ENCODE peak calls at places on chromosomes 12 and 14, in five cellular contexts. One of them, this sample, is unnamed.
A peak's percentile ranks its signal among the peaks of the same experiment; 100 is the strongest.

GRCh38 chr12:51449569-51450246 is 25.1 kb downstream of the SLC4A8 start:
- DNase-seq in SJSA1: no peak
- DNase-seq in left ventricle myocardium inferior: no peak
- DNase-seq in HCT116: no peak
- DNase-seq in GM12865: no peak
- DNase-seq in this sample: no peak

GRCh38 chr12:64652346-64652745 is 42.1 kb downstream of the RASSF3 start:
- DNase-seq in SJSA1: no peak
- DNase-seq in left ventricle myocardium inferior: no peak
- DNase-seq in HCT116: no peak
- DNase-seq in GM12865: no peak
- DNase-seq in this sample: no peak

GRCh38 chr14:99902925-99903324 is 109.7 kb downstream of the EML1 start:
- DNase-seq in SJSA1: no peak
- DNase-seq in left ventricle myocardium inferior: no peak
- DNase-seq in HCT116: no peak
- DNase-seq in GM12865: no peak
- DNase-seq in this sample: no peak

GRCh38 chr12:1797991-1798733 is 22.2 kb upstream of the LRTM2 start:
- DNase-seq in SJSA1: no peak
- DNase-seq in left ventricle myocardium inferior: no peak
- DNase-seq in HCT116: no peak
- DNase-seq in GM12865: no peak
- DNase-seq in this sample: no peak

GRCh38 chr14:35341454-35342159 is 49.4 kb downstream of the PSMA6 start:
- DNase-seq in SJSA1: peak; percentile 81
- DNase-seq in left ventricle myocardium inferior: peak; percentile 95
- DNase-seq in HCT116: peak; percentile 45
- DNase-seq in GM12865: no peak
- DNase-seq in this sample: no peak

GRCh38 chr12:96986883-96987523 is 79.9 kb downstream of the NEDD1 start:
- DNase-seq in SJSA1: peak; percentile 23
- DNase-seq in left ventricle myocardium inferior: no peak
- DNase-seq in HCT116: peak; percentile 27
- DNase-seq in GM12865: peak; percentile 33
- DNase-seq in this sample: no peak

GRCh38 chr12:24562761-24563392 is 386.0 kb downstream of the BCAT1 start:
- DNase-seq in SJSA1: peak; percentile 75
- DNase-seq in left ventricle myocardium inferior: peak; percentile 37
- DNase-seq in HCT116: no peak
- DNase-seq in GM12865: no peak
- DNase-seq in this sample: peak; percentile 9

GRCh38 chr14:103548463-103549351 is 13.8 kb downstream of the BAG5 start:
- DNase-seq in SJSA1: no peak
- DNase-seq in left ventricle myocardium inferior: peak; percentile 15
- DNase-seq in HCT116: no peak
- DNase-seq in GM12865: no peak
- DNase-seq in this sample: no peak

GRCh38 chr12:108905725-108906124 is 25.8 kb downstream of the DAO start:
- DNase-seq in SJSA1: no peak
- DNase-seq in left ventricle myocardium inferior: no peak
- DNase-seq in HCT116: no peak
- DNase-seq in GM12865: no peak
- DNase-seq in this sample: no peak

GRCh38 chr12:59036341-59036740 is 116.0 kb upstream of the LRIG3 start:
- DNase-seq in SJSA1: no peak
- DNase-seq in left ventricle myocardium inferior: no peak
- DNase-seq in HCT116: no peak
- DNase-seq in GM12865: no peak
- DNase-seq in this sample: no peak

GRCh38 chr14:99234982-99235491 is 37.0 kb downstream of the BCL11B start:
- DNase-seq in SJSA1: peak; percentile 15
- DNase-seq in left ventricle myocardium inferior: no peak
- DNase-seq in HCT116: peak; percentile 27
- DNase-seq in GM12865: no peak
- DNase-seq in this sample: no peak

GRCh38 chr12:74509886-74510285 is 27.7 kb upstream of the ATXN7L3B start:
- DNase-seq in SJSA1: no peak
- DNase-seq in left ventricle myocardium inferior: no peak
- DNase-seq in HCT116: no peak
- DNase-seq in GM12865: no peak
- DNase-seq in this sample: no peak

GRCh38 chr12:54220567-54220966 is 31.8 kb upstream of the SMUG1 start:
- DNase-seq in SJSA1: no peak
- DNase-seq in left ventricle myocardium inferior: no peak
- DNase-seq in HCT116: no peak
- DNase-seq in GM12865: no peak
- DNase-seq in this sample: no peak

GRCh38 chr14:102772781-102773570 is 4.3 kb upstream of the TRAF3 start:
- DNase-seq in SJSA1: no peak
- DNase-seq in left ventricle myocardium inferior: no peak
- DNase-seq in HCT116: no peak
- DNase-seq in GM12865: peak; percentile 86
- DNase-seq in this sample: no peak

GRCh38 chr12:72323881-72324280 is 51.7 kb downstream of the TRHDE start:
- DNase-seq in SJSA1: no peak
- DNase-seq in left ventricle myocardium inferior: no peak
- DNase-seq in HCT116: no peak
- DNase-seq in GM12865: no peak
- DNase-seq in this sample: no peak

GRCh38 chr12:54125950-54126695 is 62.7 kb downstream of the SMUG1 start:
- DNase-seq in SJSA1: peak; percentile 24
- DNase-seq in left ventricle myocardium inferior: no peak
- DNase-seq in HCT116: no peak
- DNase-seq in GM12865: no peak
- DNase-seq in this sample: no peak

GRCh38 chr14:69615471-69616407 is 4.3 kb downstream of the SUSD6 start:
- DNase-seq in SJSA1: peak; percentile 59
- DNase-seq in left ventricle myocardium inferior: no peak
- DNase-seq in HCT116: no peak
- DNase-seq in GM12865: peak; percentile 96
- DNase-seq in this sample: peak; percentile 85

GRCh38 chr12:109279525-109279924 is 29.6 kb downstream of the FOXN4 start:
- DNase-seq in SJSA1: no peak
- DNase-seq in left ventricle myocardium inferior: no peak
- DNase-seq in HCT116: no peak
- DNase-seq in GM12865: no peak
- DNase-seq in this sample: no peak

GRCh38 chr14:101480747-101481530 is 80.4 kb upstream of the DIO3 start:
- DNase-seq in SJSA1: no peak
- DNase-seq in left ventricle myocardium inferior: no peak
- DNase-seq in HCT116: no peak
- DNase-seq in GM12865: no peak
- DNase-seq in this sample: no peak

GRCh38 chr14:61535032-61535431 is 160.3 kb upstream of the HIF1A start:
- DNase-seq in SJSA1: no peak
- DNase-seq in left ventricle myocardium inferior: no peak
- DNase-seq in HCT116: no peak
- DNase-seq in GM12865: no peak
- DNase-seq in this sample: no peak

GRCh38 chr12:52168019-52168717 is 23.6 kb downstream of the KRT80 start:
- DNase-seq in SJSA1: peak; percentile 61
- DNase-seq in left ventricle myocardium inferior: no peak
- DNase-seq in HCT116: no peak
- DNase-seq in GM12865: peak; percentile 40
- DNase-seq in this sample: no peak

GRCh38 chr14:67883717-67884116 is 64.1 kb downstream of the RAD51B start:
- DNase-seq in SJSA1: no peak
- DNase-seq in left ventricle myocardium inferior: no peak
- DNase-seq in HCT116: no peak
- DNase-seq in GM12865: no peak
- DNase-seq in this sample: no peak

GRCh38 chr14:76267322-76268012 is 108.5 kb upstream of the ESRRB start:
- DNase-seq in SJSA1: no peak
- DNase-seq in left ventricle myocardium inferior: peak; percentile 68
- DNase-seq in HCT116: no peak
- DNase-seq in GM12865: no peak
- DNase-seq in this sample: no peak

GRCh38 chr14:103451401-103451800 is 66.2 kb downstream of the MARK3 start:
- DNase-seq in SJSA1: no peak
- DNase-seq in left ventricle myocardium inferior: no peak
- DNase-seq in HCT116: no peak
- DNase-seq in GM12865: no peak
- DNase-seq in this sample: no peak

GRCh38 chr14:104680806-104681688 is 8.4 kb upstream of the INF2 start:
- DNase-seq in SJSA1: peak; percentile 68
- DNase-seq in left ventricle myocardium inferior: peak; percentile 49
- DNase-seq in HCT116: no peak
- DNase-seq in GM12865: peak; percentile 74
- DNase-seq in this sample: peak; percentile 65

GRCh38 chr12:87384226-87384625 is 645.0 kb downstream of the C12orf50 start:
- DNase-seq in SJSA1: no peak
- DNase-seq in left ventricle myocardium inferior: no peak
- DNase-seq in HCT116: no peak
- DNase-seq in GM12865: no peak
- DNase-seq in this sample: no peak

GRCh38 chr12:105300883-105301282 is 29.6 kb upstream of the C12orf75 start:
- DNase-seq in SJSA1: no peak
- DNase-seq in left ventricle myocardium inferior: no peak
- DNase-seq in HCT116: no peak
- DNase-seq in GM12865: no peak
- DNase-seq in this sample: no peak
- H3K4me3 ChIP-seq in SJSA1: no peak overlapping the region
- H3K4me3 ChIP-seq in left ventricle myocardium inferior: no peak overlapping the region
- H3K4me3 ChIP-seq in HCT116: no peak overlapping the region
- H3K4me3 ChIP-seq in GM12865: no peak overlapping the region
- H3K4me3 ChIP-seq in this sample: no peak overlapping the region

GRCh38 chr14:96507723-96508122 is 5.5 kb downstream of the PAPOLA start:
- DNase-seq in SJSA1: no peak
- DNase-seq in left ventricle myocardium inferior: no peak
- DNase-seq in HCT116: no peak
- DNase-seq in GM12865: no peak
- DNase-seq in this sample: no peak
- H3K4me3 ChIP-seq in SJSA1: no peak overlapping the region
- H3K4me3 ChIP-seq in left ventricle myocardium inferior: peak overlapping the region; percentile 16
- H3K4me3 ChIP-seq in HCT116: no peak overlapping the region
- H3K4me3 ChIP-seq in GM12865: no peak overlapping the region
- H3K4me3 ChIP-seq in this sample: no peak overlapping the region

GRCh38 chr14:65392296-65392695 is 20.2 kb upstream of the FUT8 start:
- DNase-seq in SJSA1: no peak
- DNase-seq in left ventricle myocardium inferior: no peak
- DNase-seq in HCT116: no peak
- DNase-seq in GM12865: no peak
- DNase-seq in this sample: no peak

DNA sequence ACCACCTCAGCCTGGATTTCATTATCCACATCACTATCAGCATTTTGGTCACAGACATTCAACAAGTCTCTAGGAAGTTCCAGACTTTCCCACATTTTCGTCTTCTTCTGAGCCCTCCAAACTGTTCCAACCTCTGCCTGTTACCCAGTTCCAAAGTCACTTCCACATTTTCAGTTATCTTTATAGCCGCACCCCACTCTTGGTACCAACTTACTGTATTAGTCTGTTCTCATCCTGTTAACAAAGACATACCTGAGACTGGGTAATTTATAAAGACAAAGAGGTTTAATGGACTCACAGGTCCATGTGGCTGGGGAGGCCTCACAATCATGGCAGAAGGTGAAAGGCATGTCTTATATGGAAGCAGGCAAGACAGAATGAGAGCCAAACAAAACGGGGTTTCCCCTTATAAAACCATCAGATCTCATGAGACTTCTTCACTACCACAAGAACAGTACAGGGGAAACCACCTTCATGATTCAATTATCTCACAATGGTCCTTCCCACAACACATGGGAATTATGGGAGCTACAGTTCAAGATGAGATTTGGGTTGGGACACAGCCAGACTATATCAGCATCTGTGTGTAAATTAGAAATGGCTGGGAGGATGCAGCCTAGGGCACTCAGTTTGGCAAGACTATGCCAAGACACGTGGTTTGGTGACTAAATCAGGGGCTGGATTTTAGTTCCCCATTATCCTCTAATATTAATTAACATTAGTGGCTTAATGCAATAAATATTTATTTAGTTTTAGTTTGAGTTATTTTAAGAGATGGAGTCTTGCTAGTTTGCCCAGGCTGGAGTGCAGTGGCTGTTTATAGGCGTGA is 16.2 kb upstream of the FUT8 start:
- DNase-seq in SJSA1: no peak
- DNase-seq in left ventricle myocardium inferior: no peak
- DNase-seq in HCT116: no peak
- DNase-seq in GM12865: peak; percentile 12
- DNase-seq in this sample: no peak
- H3K4me3 ChIP-seq in SJSA1: no peak overlapping the region
- H3K4me3 ChIP-seq in left ventricle myocardium inferior: no peak overlapping the region
- H3K4me3 ChIP-seq in HCT116: no peak overlapping the region
- H3K4me3 ChIP-seq in GM12865: no peak overlapping the region
- H3K4me3 ChIP-seq in this sample: no peak overlapping the region

GRCh38 chr14:64388533-64389243 is 535 bp downstream of the MTHFD1 start:
- DNase-seq in SJSA1: peak; percentile 43
- DNase-seq in left ventricle myocardium inferior: peak; percentile 19
- DNase-seq in HCT116: no peak
- DNase-seq in GM12865: no peak
- DNase-seq in this sample: no peak

GRCh38 chr14:64391113-64391725 is 3.1 kb downstream of the MTHFD1 start:
- DNase-seq in SJSA1: no peak
- DNase-seq in left ventricle myocardium inferior: no peak
- DNase-seq in HCT116: no peak
- DNase-seq in GM12865: no peak
- DNase-seq in this sample: no peak

GRCh38 chr14:64394423-64394822 is 6.3 kb downstream of the MTHFD1 start:
- DNase-seq in SJSA1: no peak
- DNase-seq in left ventricle myocardium inferior: no peak
- DNase-seq in HCT116: no peak
- DNase-seq in GM12865: no peak
- DNase-seq in this sample: no peak

GRCh38 chr14:64394973-64395633 is 7.0 kb downstream of the MTHFD1 start:
- DNase-seq in SJSA1: no peak
- DNase-seq in left ventricle myocardium inferior: no peak
- DNase-seq in HCT116: no peak
- DNase-seq in GM12865: no peak
- DNase-seq in this sample: no peak

GRCh38 chr14:64391986-64392385 is 3.8 kb downstream of the MTHFD1 start:
- DNase-seq in SJSA1: no peak
- DNase-seq in left ventricle myocardium inferior: no peak
- DNase-seq in HCT116: no peak
- DNase-seq in GM12865: no peak
- DNase-seq in this sample: no peak
- H3K4me3 ChIP-seq in SJSA1: no peak overlapping the region
- H3K4me3 ChIP-seq in left ventricle myocardium inferior: no peak overlapping the region
- H3K4me3 ChIP-seq in HCT116: no peak overlapping the region
- H3K4me3 ChIP-seq in GM12865: no peak overlapping the region
- H3K4me3 ChIP-seq in this sample: no peak overlapping the region